ENCODE peak calls at places on chromosomes 4 and X, in five cellular contexts. X is uterus, C is breast epithelium, B is adrenal gland, I is A549. A is an unnamed sample.

GRCh38 chr4:37858877-37859276 is 32.0 kb upstream of the TBC1D1 start:
- DNase-seq in C (no peak), B (no peak), I (no peak), X (no peak), A (no peak)

GRCh38 chr4:101953949-101954348 is 163.4 kb downstream of the BANK1 start:
- DNase-seq in X (no peak), B (no peak), I (no peak), C (no peak), A (no peak)

GRCh38 chrX:118723376-118723775 is 4.0 kb upstream of the IL13RA1 start:
- DNase-seq in X (no peak), B (no peak), I (no peak), C (no peak), A (no peak)

GRCh38 chr4:156766846-156767245 is 204.8 kb downstream of the PDGFC start:
- DNase-seq in C (no peak), B (no peak), I (no peak), X (no peak), A (no peak)

GRCh38 chrX:38664285-38664684 is 102.9 kb downstream of the TSPAN7 start:
- DNase-seq in C (no peak), I (peak; percentile 7), B (peak; percentile 23), X (no peak), A (peak; percentile 26)

GRCh38 chr4:19309365-19309764 is 942.3 kb upstream of the SLIT2 start:
- DNase-seq in X (no peak), C (no peak), B (no peak), I (no peak), A (no peak)

GRCh38 chr4:55080174-55080865 is 45.1 kb downstream of the KDR start:
- DNase-seq in B (no peak), X (no peak), I (no peak), C (no peak), A (no peak)

GRCh38 chrX:16586371-16587112 is 63.4 kb upstream of the S100G start:
- DNase-seq in X (no peak), I (no peak), B (no peak), C (no peak), A (no peak)

GRCh38 chr4:26206339-26206738 is 114.5 kb upstream of the RBPJ start:
- DNase-seq in C (no peak), X (no peak), I (no peak), B (no peak), A (no peak)

DNA sequence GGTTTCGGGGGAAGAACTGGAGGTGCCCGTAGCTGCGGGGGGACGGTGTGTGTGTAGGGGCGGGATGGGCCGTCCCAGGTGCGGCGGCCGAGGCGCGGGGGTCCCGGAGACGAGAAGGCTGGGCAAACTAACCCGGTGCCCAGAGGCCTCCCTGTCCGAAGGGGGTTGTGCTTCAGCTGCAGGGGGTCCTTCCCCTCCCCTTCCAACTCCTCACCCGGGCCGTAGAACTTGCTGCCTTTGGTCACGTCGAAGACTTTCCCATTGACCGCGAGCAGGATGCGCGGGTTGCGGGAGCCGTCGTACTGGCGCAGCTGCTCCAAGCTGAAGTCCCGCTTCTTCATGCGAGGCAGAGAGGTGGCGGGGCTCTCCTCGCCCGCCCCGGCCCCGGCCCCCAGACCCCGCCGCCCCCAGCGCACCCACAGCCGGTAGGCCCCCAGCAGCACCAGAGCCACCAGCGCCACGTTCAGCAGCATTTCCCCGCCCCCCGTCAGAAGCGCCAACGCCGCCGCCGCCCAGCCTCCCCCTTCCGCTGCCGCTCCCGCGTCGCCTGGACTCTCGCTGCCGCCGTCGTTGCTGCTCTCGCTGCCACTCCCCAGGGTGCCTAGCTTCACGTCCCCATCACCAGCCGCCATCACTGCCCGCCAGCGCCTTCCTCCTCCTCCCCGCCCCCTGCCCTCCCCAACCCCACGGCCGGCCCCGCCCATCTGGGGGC is at the start of gene PGRMC2:
- DNase-seq in I (peak; percentile 8), C (peak; percentile 53), B (no peak), X (no peak), A (no peak)
- TF ChIP-seq POLR2A in I (peak; percentile 64), C (no peak), B (peak; percentile 65), X (peak; percentile 47), A (peak; percentile 11)

DNA sequence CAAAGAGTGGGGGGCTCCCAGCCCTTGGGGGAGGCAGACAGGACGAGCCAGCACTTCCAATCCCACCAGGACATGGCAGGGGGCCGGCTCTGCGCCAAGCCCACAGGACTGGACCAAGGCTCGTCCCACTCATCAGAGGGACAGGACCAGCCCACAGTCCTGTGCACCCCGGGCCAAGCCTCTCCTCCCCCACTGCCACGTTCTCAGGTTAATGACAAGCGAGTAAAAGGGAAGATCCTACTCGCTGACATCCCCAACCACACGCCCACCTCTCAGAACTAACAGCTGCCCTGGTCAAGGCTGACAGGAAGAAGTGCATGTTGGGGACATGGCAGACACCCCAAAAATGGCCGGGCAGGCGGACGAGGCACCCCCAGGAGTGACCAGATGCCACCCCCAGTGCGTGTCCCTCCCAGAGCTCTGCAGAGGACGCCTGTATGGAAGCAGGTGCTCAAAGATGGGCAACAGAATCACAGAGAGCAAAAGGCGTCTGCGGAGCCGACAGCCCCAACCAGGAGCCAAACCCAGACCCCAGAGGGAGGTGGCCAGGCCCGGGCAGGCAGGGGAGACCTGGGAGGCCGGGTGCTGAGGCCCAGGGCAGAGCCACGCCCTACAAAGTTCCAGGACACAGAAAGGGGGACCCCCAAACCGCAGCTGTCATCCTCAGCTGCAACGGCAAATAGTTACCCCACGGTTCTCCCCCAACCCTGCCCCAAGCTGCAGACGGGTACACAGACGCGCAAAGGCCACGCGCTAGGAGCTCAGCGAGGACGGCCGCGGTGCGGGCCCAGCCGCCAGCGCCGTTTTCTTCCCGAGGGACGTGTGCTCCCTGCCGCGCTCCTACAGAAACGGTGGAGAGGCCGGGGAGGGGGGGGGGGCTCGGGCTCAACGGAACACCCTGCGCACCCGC is 1.8 kb downstream of the CTBP1 start:
- DNase-seq in B (no peak), X (peak; percentile 27), I (no peak), C (peak; percentile 49), A (no peak)
- H3K4me1 ChIP-seq in B (peaks cover 26% of the 10 kb centered on the region), X (peaks cover 8% of the 10 kb centered on the region), I (peaks cover 16% of the 10 kb centered on the region), C (peaks cover 42% of the 10 kb centered on the region), A (peaks cover 23% of the 10 kb centered on the region)

DNA sequence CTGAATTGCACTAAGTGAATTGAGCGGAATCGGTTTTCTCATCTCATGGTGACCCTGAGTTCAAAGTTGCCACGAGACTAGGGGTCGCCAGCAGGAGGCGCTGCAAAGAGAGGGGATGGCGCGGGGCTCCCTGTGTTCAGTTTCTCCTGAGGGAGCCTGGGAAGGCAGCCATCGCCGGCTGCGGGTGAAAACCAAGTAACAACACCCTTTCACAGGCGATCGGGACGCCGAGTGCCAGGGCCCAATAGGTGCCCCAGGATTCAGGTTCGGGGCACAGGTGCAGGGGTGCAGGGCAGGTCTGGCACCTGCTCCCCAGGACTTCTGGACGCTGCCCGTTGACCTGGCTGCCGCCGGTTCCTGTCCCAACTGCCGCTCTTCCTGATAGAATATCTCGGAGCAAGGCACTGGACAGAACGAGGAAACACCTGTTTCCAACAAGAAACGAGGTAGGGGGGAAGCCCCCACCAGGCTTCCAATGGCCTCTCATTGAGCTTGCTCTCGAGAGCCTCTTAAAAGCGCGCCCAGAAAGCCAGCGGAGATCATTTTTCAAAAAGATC is 1.1 kb upstream of the FGF16 start:
- DNase-seq in B (no peak), I (no peak), X (no peak), C (no peak), A (no peak)
- TF ChIP-seq CTCF in B (no peak), I (no peak), X (no peak), C (no peak), A (no peak)

GRCh38 chr4:183424109-183424751 is 20.2 kb upstream of the CDKN2AIP start:
- DNase-seq in C (no peak), X (no peak), I (no peak), B (no peak), A (no peak)
- TF ChIP-seq POLR2A in C (no peak), X (no peak), I (no peak), B (no peak), A (no peak)

GRCh38 chrX:132480581-132481203 is 8.1 kb downstream of the MBNL3 start:
- DNase-seq in C (no peak), B (no peak), X (peak; percentile 24), I (no peak), A (no peak)
- H3K4me1 ChIP-seq in C (no peaks in the 10 kb centered on the region), B (no peaks in the 10 kb centered on the region), X (peaks cover 12% of the 10 kb centered on the region), I (no peaks in the 10 kb centered on the region), A (no peaks in the 10 kb centered on the region)